ENCODE peak calls at places on chromosome 17, in nine cellular contexts. Q is adipocyte, S is spleen, E is thoracic aorta, G is body of pancreas, O is heart right ventricle, Y is HAP-1, R is HCT116, U is keratinocyte. N is an unnamed sample.

GRCh38 chr17:19534562-19535149 is 1.0 kb downstream of the SLC47A1 start:
- DNase-seq in Q (no peak), S (no peak), E (no peak), G (no peak), O (no peak), Y (no peak), R (no peak), U (no peak), N (no peak)

GRCh38 chr17:78890111-78890897 is 12.7 kb downstream of the CEP295NL start:
- DNase-seq in Q (no peak), S (peak; percentile 94), E (no peak), G (no peak), O (peak; percentile 56), Y (no peak), R (no peak), U (no peak), N (peak; percentile 84)

GRCh38 chr17:78258323-78259229 is 27.1 kb downstream of the TMEM235 start:
- DNase-seq in Q (no peak), S (peak; percentile 95), E (no peak), G (no peak), O (peak; percentile 75), Y (no peak), R (no peak), U (no peak), N (no peak)

GRCh38 chr17:47810901-47811635 is 10.5 kb downstream of the OSBPL7 start:
- DNase-seq in Q (no peak), S (no peak), E (no peak), G (peak; percentile 67), O (no peak), Y (no peak), R (no peak), U (no peak), N (peak; percentile 42)

GRCh38 chr17:76897023-76897422 is 28.8 kb downstream of the MGAT5B start:
- DNase-seq in Q (no peak), S (no peak), E (no peak), G (no peak), O (no peak), Y (no peak), R (no peak), U (no peak), N (no peak)

GRCh38 chr17:59519132-59519531 is 46.3 kb upstream of the DHX40 start:
- DNase-seq in Q (peak; percentile 41), S (no peak), E (no peak), G (no peak), O (no peak), Y (no peak), R (no peak), U (no peak), N (no peak)

GRCh38 chr17:64151016-64151368 is 21.0 kb upstream of the ERN1 start:
- DNase-seq in Q (no peak), S (no peak), E (no peak), G (no peak), O (no peak), Y (no peak), R (no peak), U (no peak), N (no peak)

GRCh38 chr17:12256380-12256995 is 235.8 kb downstream of the MAP2K4 start:
- DNase-seq in Q (peak; percentile 84), S (no peak), E (no peak), G (peak; percentile 46), O (no peak), Y (peak; percentile 44), R (peak; percentile 37), U (no peak), N (no peak)

DNA sequence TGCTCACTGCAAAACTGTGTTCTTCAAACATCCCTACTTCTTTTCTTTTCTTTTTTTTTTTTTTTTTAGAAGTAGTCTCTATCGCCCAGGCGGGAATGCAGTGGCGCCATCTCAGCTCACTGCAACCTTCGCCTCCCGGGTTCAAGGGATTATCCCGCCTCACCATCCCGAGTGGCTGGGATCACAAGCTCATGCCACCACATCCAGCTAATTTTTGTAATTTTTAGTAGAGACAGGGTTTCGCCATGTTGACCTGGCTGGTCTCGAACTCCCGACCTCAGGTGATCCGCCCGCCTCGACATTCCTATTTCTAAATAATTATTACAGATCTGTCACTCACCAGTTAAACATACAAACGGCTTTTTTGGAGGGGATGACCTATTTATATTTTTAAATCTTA is 1.0 kb upstream of the RNASEK start:
- DNase-seq in Q (no peak), S (no peak), E (no peak), G (no peak), O (no peak), Y (no peak), R (no peak), U (no peak), N (no peak)
- H3K4me3 ChIP-seq in Q (peak overlapping the region; percentile 98), S (peak overlapping the region; percentile 98), E (peak overlapping the region; percentile 89), G (peak overlapping the region; percentile 32), O (peak overlapping the region; percentile 87), Y (peak overlapping the region; percentile 92), R (peak overlapping the region; percentile 74), U (peak overlapping the region; percentile 99), N (peak overlapping the region; percentile 95)

GRCh38 chr17:38600416-38600815 is 5.3 kb downstream of the SRCIN1 start:
- DNase-seq in Q (no peak), S (no peak), E (no peak), G (no peak), O (no peak), Y (no peak), R (no peak), U (no peak), N (no peak)
- H3K4me1 ChIP-seq in Q (peaks cover 6% of the 10 kb centered on the region), S (peaks cover 20% of the 10 kb centered on the region), E (no peaks in the 10 kb centered on the region), G (peaks cover 14% of the 10 kb centered on the region), O (peaks cover 9% of the 10 kb centered on the region), Y (peaks cover 14% of the 10 kb centered on the region), R (peaks cover 13% of the 10 kb centered on the region), U (no peaks in the 10 kb centered on the region), N (peaks cover 10% of the 10 kb centered on the region)

DNA sequence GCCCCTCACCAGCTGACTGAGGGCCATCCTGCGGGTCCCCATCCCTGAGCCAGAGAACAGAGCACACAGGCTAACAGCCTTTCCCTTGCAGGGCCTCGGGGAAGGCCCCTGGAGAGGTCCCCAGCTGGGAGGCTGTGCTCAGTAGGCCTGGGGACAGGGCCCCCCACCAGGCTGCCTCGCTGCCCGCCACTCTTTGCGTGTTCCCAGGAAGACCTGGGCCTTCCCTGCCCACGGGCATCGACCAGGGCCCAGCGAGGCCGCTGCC is 785 bp downstream of the HID1 start:
- DNase-seq in Q (no peak), S (no peak), E (no peak), G (no peak), O (no peak), Y (no peak), R (no peak), U (no peak), N (no peak)
- H3K4me3 ChIP-seq in Q (no peak overlapping the region), S (peak overlapping the region; percentile 66), E (peak overlapping the region; percentile 78), G (peak overlapping the region; percentile 99), O (peak overlapping the region; percentile 76), Y (peak overlapping the region; percentile 71), R (peak overlapping the region; percentile 80), U (no peak overlapping the region), N (peak overlapping the region; percentile 74)

DNA sequence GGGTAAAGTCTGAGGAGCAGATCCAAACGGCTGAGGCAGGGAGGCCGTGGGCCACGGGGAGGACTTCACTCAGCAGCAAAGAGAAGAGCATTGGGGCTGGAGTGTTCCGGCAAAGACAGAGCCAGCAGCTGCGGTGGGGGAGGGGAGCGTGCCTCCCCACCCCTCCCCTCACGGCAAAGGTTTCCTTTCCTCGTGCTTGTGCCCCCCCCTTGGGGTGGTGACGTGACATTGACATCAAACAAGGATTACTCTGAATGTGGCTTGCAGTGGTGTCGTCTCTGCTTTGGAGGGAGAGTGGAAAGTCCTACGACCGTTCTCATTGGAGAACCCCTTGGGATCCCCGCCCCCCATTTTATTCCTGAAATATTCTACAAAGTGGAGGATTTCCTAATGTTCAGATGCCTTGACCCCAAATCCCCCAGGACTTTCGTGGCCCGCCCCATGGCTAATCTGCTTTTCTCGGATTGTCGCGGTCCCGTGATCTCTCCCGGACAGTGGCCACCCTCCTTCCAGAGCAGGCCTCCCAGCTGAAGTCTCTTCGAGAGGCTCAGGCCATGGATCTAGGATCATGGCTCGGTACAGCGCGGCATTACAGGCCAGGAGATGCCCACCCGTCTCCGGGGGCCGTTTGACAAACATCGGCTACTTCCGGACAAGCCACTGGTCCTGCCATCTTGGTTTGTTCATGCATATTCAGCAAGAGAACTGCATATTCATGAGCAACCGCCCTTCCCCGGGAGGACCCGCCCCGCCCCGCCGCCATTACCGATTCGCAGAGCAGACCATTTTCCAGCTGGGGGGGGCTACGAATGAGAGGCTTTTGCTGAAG is 714 bp upstream of the POLR2A start:
- DNase-seq in Q (peak; percentile 93), S (peak; percentile 98), E (peak; percentile 93), G (peak; percentile 93), O (peak; percentile 88), Y (peak; percentile 92), R (peak; percentile 79), U (no peak), N (peak; percentile 97)
- H3K4me1 ChIP-seq in Q (peaks cover 38% of the 10 kb centered on the region), S (peaks cover 80% of the 10 kb centered on the region), E (peaks cover 32% of the 10 kb centered on the region), G (peaks cover 44% of the 10 kb centered on the region), O (peaks cover 62% of the 10 kb centered on the region), Y (peaks cover 24% of the 10 kb centered on the region), R (peaks cover 13% of the 10 kb centered on the region), U (peaks cover 28% of the 10 kb centered on the region), N (peaks cover 46% of the 10 kb centered on the region)

GRCh38 chr17:82053556-82054263 is 2.0 kb downstream of the GPS1 start:
- DNase-seq in Q (no peak), S (peak; percentile 69), E (no peak), G (peak; percentile 13), O (no peak), Y (no peak), R (no peak), U (no peak), N (no peak)

GRCh38 chr17:82054351-82055022 is 2.8 kb downstream of the GPS1 start:
- DNase-seq in Q (no peak), S (peak; percentile 70), E (no peak), G (peak; percentile 8), O (peak; percentile 7), Y (no peak), R (no peak), U (no peak), N (no peak)

GRCh38 chr17:82055965-82056728 is 4.4 kb downstream of the GPS1 start:
- DNase-seq in Q (no peak), S (peak; percentile 74), E (no peak), G (no peak), O (no peak), Y (no peak), R (no peak), U (no peak), N (no peak)

GRCh38 chr17:82056729-82057621 is 5.3 kb downstream of the GPS1 start:
- DNase-seq in Q (no peak), S (peak; percentile 76), E (no peak), G (no peak), O (no peak), Y (no peak), R (no peak), U (no peak), N (no peak)

GRCh38 chr17:82055023-82055964 is 3.6 kb downstream of the GPS1 start:
- DNase-seq in Q (no peak), S (peak; percentile 78), E (no peak), G (no peak), O (no peak), Y (no peak), R (no peak), U (no peak), N (no peak)
- H3K4me3 ChIP-seq in Q (no peak overlapping the region), S (no peak overlapping the region), E (no peak overlapping the region), G (no peak overlapping the region), O (no peak overlapping the region), Y (no peak overlapping the region), R (no peak overlapping the region), U (no peak overlapping the region), N (no peak overlapping the region)

N was measured in ascending aorta.